ENCODE peak calls at places on chromosomes 16 and 17, in eight cellular contexts. One of them, this sample, is unnamed. For H3K4me1, the result is how much of the 10 kb centered on the place peaks cover.

GRCh38 chr17:39769974-39770587 is 32.3 kb downstream of the GRB7 start:
- DNase-seq in gastrocnemius medialis: no peak
- DNase-seq in prostate gland: peak
- DNase-seq in lung: no peak
- DNase-seq in fibroblast of lung: peak
- DNase-seq in neural progenitor cell: no peak
- DNase-seq in upper lobe of left lung: no peak
- DNase-seq in keratinocyte: peak
- DNase-seq in this sample: no peak

GRCh38 chr17:45155029-45155428 is 6.6 kb upstream of the HEXIM2 start:
- DNase-seq in gastrocnemius medialis: no peak
- DNase-seq in prostate gland: no peak
- DNase-seq in lung: no peak
- DNase-seq in fibroblast of lung: no peak
- DNase-seq in neural progenitor cell: no peak
- DNase-seq in upper lobe of left lung: no peak
- DNase-seq in keratinocyte: no peak
- DNase-seq in this sample: no peak

GRCh38 chr16:16071631-16072244 is 122.3 kb downstream of the ABCC1 start:
- DNase-seq in gastrocnemius medialis: peak
- DNase-seq in prostate gland: no peak
- DNase-seq in lung: no peak
- DNase-seq in fibroblast of lung: peak
- DNase-seq in neural progenitor cell: no peak
- DNase-seq in upper lobe of left lung: no peak
- DNase-seq in keratinocyte: no peak
- DNase-seq in this sample: peak

GRCh38 chr17:19867094-19867653 is 562 bp downstream of the ULK2 start:
- DNase-seq in gastrocnemius medialis: peak
- DNase-seq in prostate gland: peak
- DNase-seq in lung: no peak
- DNase-seq in fibroblast of lung: peak
- DNase-seq in neural progenitor cell: peak
- DNase-seq in upper lobe of left lung: peak
- DNase-seq in keratinocyte: no peak
- DNase-seq in this sample: peak

GRCh38 chr17:59733697-59734096 is 26.2 kb downstream of the VMP1 start:
- DNase-seq in gastrocnemius medialis: no peak
- DNase-seq in prostate gland: no peak
- DNase-seq in lung: no peak
- DNase-seq in fibroblast of lung: no peak
- DNase-seq in neural progenitor cell: no peak
- DNase-seq in upper lobe of left lung: no peak
- DNase-seq in keratinocyte: no peak
- DNase-seq in this sample: no peak

GRCh38 chr17:39236981-39237441 is 11.3 kb upstream of the STAC2 start:
- DNase-seq in gastrocnemius medialis: no peak
- DNase-seq in prostate gland: no peak
- DNase-seq in lung: no peak
- DNase-seq in fibroblast of lung: no peak
- DNase-seq in neural progenitor cell: no peak
- DNase-seq in upper lobe of left lung: no peak
- DNase-seq in keratinocyte: no peak
- DNase-seq in this sample: no peak

GRCh38 chr17:31739300-31739699 is 119.7 kb downstream of the COPRS start:
- DNase-seq in gastrocnemius medialis: no peak
- DNase-seq in prostate gland: no peak
- DNase-seq in lung: no peak
- DNase-seq in fibroblast of lung: peak
- DNase-seq in neural progenitor cell: no peak
- DNase-seq in upper lobe of left lung: no peak
- DNase-seq in keratinocyte: no peak
- DNase-seq in this sample: no peak

GRCh38 chr17:42675984-42676423 is 790 bp downstream of the PLEKHH3 start:
- DNase-seq in gastrocnemius medialis: no peak
- DNase-seq in prostate gland: peak
- DNase-seq in lung: no peak
- DNase-seq in fibroblast of lung: peak
- DNase-seq in neural progenitor cell: no peak
- DNase-seq in upper lobe of left lung: no peak
- DNase-seq in keratinocyte: no peak
- DNase-seq in this sample: peak

GRCh38 chr17:70080541-70081347 is 5.7 kb downstream of the KCNJ16 start:
- DNase-seq in gastrocnemius medialis: no peak
- DNase-seq in prostate gland: no peak
- DNase-seq in lung: no peak
- DNase-seq in fibroblast of lung: peak
- DNase-seq in neural progenitor cell: no peak
- DNase-seq in upper lobe of left lung: no peak
- DNase-seq in keratinocyte: no peak
- DNase-seq in this sample: no peak

GRCh38 chr16:78317871-78318270 is 218.4 kb downstream of the WWOX start:
- DNase-seq in gastrocnemius medialis: no peak
- DNase-seq in prostate gland: no peak
- DNase-seq in lung: no peak
- DNase-seq in fibroblast of lung: no peak
- DNase-seq in neural progenitor cell: no peak
- DNase-seq in upper lobe of left lung: no peak
- DNase-seq in keratinocyte: no peak
- DNase-seq in this sample: no peak

GRCh38 chr16:81532491-81533174 is 88.0 kb downstream of the CMIP start:
- DNase-seq in gastrocnemius medialis: no peak
- DNase-seq in prostate gland: no peak
- DNase-seq in lung: no peak
- DNase-seq in fibroblast of lung: no peak
- DNase-seq in neural progenitor cell: no peak
- DNase-seq in upper lobe of left lung: no peak
- DNase-seq in keratinocyte: no peak
- DNase-seq in this sample: no peak

GRCh38 chr17:27856676-27857429 is 36.3 kb downstream of the LYRM9 start:
- DNase-seq in gastrocnemius medialis: no peak
- DNase-seq in prostate gland: no peak
- DNase-seq in lung: no peak
- DNase-seq in fibroblast of lung: no peak
- DNase-seq in neural progenitor cell: no peak
- DNase-seq in upper lobe of left lung: no peak
- DNase-seq in keratinocyte: no peak
- DNase-seq in this sample: no peak

GRCh38 chr17:77476920-77477805 is 336.4 kb downstream of the SEC14L1 start:
- DNase-seq in gastrocnemius medialis: peak
- DNase-seq in prostate gland: peak
- DNase-seq in lung: peak
- DNase-seq in fibroblast of lung: peak
- DNase-seq in neural progenitor cell: no peak
- DNase-seq in upper lobe of left lung: no peak
- DNase-seq in keratinocyte: peak
- DNase-seq in this sample: peak

GRCh38 chr16:65667013-65667578 is 545.2 kb upstream of the CDH11 start:
- DNase-seq in gastrocnemius medialis: no peak
- DNase-seq in prostate gland: no peak
- DNase-seq in lung: no peak
- DNase-seq in fibroblast of lung: peak
- DNase-seq in neural progenitor cell: peak
- DNase-seq in upper lobe of left lung: no peak
- DNase-seq in keratinocyte: no peak
- DNase-seq in this sample: no peak

GRCh38 chr16:8625491-8626087 is 4.1 kb downstream of the METTL22 start:
- DNase-seq in gastrocnemius medialis: no peak
- DNase-seq in prostate gland: no peak
- DNase-seq in lung: no peak
- DNase-seq in fibroblast of lung: no peak
- DNase-seq in neural progenitor cell: no peak
- DNase-seq in upper lobe of left lung: no peak
- DNase-seq in keratinocyte: no peak
- DNase-seq in this sample: no peak

DNA sequence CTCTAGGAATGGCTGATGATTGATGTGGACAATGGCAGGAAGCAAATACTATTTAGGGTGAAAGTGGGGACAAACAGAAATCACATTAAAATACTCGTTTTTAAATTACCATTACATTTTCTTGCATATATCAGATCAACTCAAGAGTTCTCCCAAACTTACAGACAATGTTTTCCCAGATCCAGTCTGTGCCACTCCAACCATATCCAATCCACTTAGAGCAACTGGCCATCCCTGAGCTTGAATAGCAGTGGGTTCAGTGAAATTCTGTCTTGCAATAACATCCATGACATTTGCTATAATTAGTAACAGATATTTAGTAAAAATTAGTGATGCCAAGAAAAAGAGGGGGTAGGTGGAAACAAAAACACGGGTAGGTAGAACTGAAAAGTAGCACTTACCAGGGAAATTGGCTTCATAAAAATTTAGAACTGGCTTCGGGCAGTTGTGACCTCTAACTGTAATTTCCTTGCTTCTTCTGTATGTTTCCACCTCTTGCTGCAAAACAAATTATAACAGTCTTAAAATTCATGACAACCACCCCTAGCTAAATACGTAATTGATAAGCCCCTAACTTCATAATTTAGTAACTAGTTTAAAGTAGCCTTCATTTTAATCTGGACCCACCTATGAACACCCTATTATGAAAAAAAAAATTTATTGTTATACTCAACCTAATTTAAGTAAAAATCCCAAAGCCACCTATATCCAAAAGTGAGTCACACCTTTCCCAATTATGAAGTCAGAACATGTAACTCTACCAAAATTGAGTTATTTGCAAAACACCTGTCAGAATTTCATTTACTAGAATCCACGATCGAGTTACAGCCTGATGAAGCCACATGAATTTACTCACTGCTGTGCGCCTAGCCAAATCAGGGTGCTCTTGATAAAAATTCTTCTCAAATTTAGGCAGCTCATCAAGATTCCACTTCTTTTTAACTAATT is 2.0 kb downstream of the DDX5 start:
- DNase-seq in gastrocnemius medialis: no peak
- DNase-seq in prostate gland: no peak
- DNase-seq in lung: no peak
- DNase-seq in fibroblast of lung: no peak
- DNase-seq in neural progenitor cell: no peak
- DNase-seq in upper lobe of left lung: no peak
- DNase-seq in keratinocyte: no peak
- DNase-seq in this sample: no peak
- H3K4me1 ChIP-seq in gastrocnemius medialis: under half
- H3K4me1 ChIP-seq in prostate gland: under half
- H3K4me1 ChIP-seq in lung: under half
- H3K4me1 ChIP-seq in fibroblast of lung: under half
- H3K4me1 ChIP-seq in neural progenitor cell: under half
- H3K4me1 ChIP-seq in upper lobe of left lung: under half
- H3K4me1 ChIP-seq in keratinocyte: half or more
- H3K4me1 ChIP-seq in this sample: under half

DNA sequence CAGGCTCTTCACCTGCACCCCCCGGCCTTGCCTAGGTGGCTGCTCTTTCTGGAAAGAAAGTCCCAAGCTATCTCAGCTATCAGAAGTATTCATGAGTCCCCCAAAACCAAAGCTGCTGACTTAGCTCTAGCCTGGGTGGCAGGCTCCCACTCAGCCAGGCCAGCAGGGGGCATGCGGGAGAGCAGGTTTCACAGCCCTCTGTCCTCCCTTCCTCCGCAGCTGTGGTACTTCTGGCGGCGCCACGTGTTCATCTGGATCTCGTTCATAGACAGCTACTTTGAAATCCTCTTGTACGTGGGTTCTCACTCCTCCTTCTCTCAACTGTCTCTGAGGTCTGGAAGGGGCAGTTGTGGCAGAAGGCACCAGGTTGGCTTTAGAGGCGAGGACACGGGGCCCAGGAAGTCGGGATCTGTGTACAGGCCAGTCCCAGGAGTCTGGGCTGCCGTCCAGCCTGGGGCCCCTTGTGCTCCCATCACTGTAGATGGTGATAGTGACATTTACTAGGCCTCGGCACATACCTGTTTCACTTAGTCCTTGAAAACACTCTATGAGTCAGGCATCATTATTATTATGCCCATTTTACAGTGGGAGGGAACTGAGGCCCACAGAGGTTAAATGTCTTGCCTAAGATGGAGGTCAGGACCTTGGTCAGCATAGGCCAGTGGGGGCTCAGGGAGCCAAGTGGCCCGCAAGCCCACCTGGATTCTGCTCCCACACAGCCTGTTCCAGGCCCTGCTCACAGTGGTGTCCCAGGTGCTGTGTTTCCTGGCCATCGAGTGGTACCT is 12.9 kb downstream of the TRPV2 start:
- DNase-seq in gastrocnemius medialis: no peak
- DNase-seq in prostate gland: no peak
- DNase-seq in lung: peak
- DNase-seq in fibroblast of lung: no peak
- DNase-seq in neural progenitor cell: peak
- DNase-seq in upper lobe of left lung: peak
- DNase-seq in keratinocyte: no peak
- DNase-seq in this sample: peak
- TF ChIP-seq CTCF in gastrocnemius medialis: peak
- TF ChIP-seq CTCF in prostate gland: peak
- TF ChIP-seq CTCF in lung: peak
- TF ChIP-seq CTCF in fibroblast of lung: peak
- TF ChIP-seq CTCF in neural progenitor cell: peak
- TF ChIP-seq CTCF in upper lobe of left lung: peak
- TF ChIP-seq CTCF in keratinocyte: peak
- TF ChIP-seq CTCF in this sample: peak

GRCh38 chr16:66921758-66922450 is 3.2 kb upstream of the CDH16 start:
- DNase-seq in gastrocnemius medialis: no peak
- DNase-seq in prostate gland: no peak
- DNase-seq in lung: no peak
- DNase-seq in fibroblast of lung: no peak
- DNase-seq in neural progenitor cell: no peak
- DNase-seq in upper lobe of left lung: no peak
- DNase-seq in keratinocyte: no peak
- DNase-seq in this sample: no peak
- H3K27ac ChIP-seq in gastrocnemius medialis: peak
- H3K27ac ChIP-seq in prostate gland: no peak
- H3K27ac ChIP-seq in lung: no peak
- H3K27ac ChIP-seq in fibroblast of lung: no peak
- H3K27ac ChIP-seq in neural progenitor cell: no peak
- H3K27ac ChIP-seq in upper lobe of left lung: peak
- H3K27ac ChIP-seq in keratinocyte: no peak
- H3K27ac ChIP-seq in this sample: peak

DNA sequence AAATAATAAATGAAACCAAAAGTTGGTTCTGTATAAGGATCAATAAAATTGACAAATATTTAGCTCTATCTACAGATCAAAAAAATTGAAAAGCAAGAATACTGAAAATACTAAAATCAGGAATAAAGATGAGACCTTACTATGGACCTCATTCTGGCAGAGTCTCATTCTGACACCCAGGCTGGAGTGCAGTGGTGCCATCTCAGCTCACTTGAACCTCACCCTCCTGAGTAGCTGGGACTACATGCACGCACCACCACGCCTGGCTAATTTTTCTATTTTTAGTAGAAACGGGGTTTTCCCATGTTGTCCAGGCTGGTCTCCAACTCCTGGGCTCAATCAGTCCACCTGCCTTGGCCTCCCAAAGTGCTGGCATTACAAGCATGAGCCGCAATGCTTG is 22.0 kb upstream of the KREMEN2 start:
- DNase-seq in gastrocnemius medialis: no peak
- DNase-seq in prostate gland: no peak
- DNase-seq in lung: no peak
- DNase-seq in fibroblast of lung: no peak
- DNase-seq in neural progenitor cell: no peak
- DNase-seq in upper lobe of left lung: no peak
- DNase-seq in keratinocyte: no peak
- DNase-seq in this sample: no peak
- H3K4me1 ChIP-seq in gastrocnemius medialis: under half
- H3K4me1 ChIP-seq in prostate gland: under half
- H3K4me1 ChIP-seq in lung: under half
- H3K4me1 ChIP-seq in fibroblast of lung: under half
- H3K4me1 ChIP-seq in neural progenitor cell: under half
- H3K4me1 ChIP-seq in upper lobe of left lung: under half
- H3K4me1 ChIP-seq in keratinocyte: under half
- H3K4me1 ChIP-seq in this sample: under half

GRCh38 chr17:80279895-80280294 is 19.2 kb downstream of the RNF213 start:
- DNase-seq in gastrocnemius medialis: no peak
- DNase-seq in prostate gland: no peak
- DNase-seq in lung: no peak
- DNase-seq in fibroblast of lung: peak
- DNase-seq in neural progenitor cell: no peak
- DNase-seq in upper lobe of left lung: peak
- DNase-seq in keratinocyte: no peak
- DNase-seq in this sample: peak
- TF ChIP-seq CTCF in gastrocnemius medialis: no peak
- TF ChIP-seq CTCF in prostate gland: no peak
- TF ChIP-seq CTCF in lung: no peak
- TF ChIP-seq CTCF in fibroblast of lung: no peak
- TF ChIP-seq CTCF in neural progenitor cell: no peak
- TF ChIP-seq CTCF in upper lobe of left lung: no peak
- TF ChIP-seq CTCF in keratinocyte: no peak
- TF ChIP-seq CTCF in this sample: no peak

This sample was measured in uterus.